ENCODE peak calls at places on chromosomes 13 and 19, in eight cellular contexts. A is cardiac muscle cell, V is keratinocyte, W is PC-9, Q is uterus, P is left ventricle myocardium inferior, O is ovary, H is fibroblast of lung. S is an unnamed sample. For H3K9me3, the result is how much of the 10 kb centered on the place peaks cover.

GRCh38 chr19:19626516-19627441 is 1.2 kb downstream of the LPAR2 start:
- DNase-seq in A (no peak), V (no peak), W (no peak), Q (no peak), P (no peak), O (no peak), H (no peak), S (no peak)

GRCh38 chr19:1674293-1674679 is 21.9 kb upstream of the TCF3 start:
- DNase-seq in A (no peak), V (no peak), W (no peak), Q (no peak), P (no peak), O (no peak), H (no peak), S (no peak)

GRCh38 chr13:50797081-50797480 is 46.4 kb downstream of the DLEU7 start:
- DNase-seq in A (no peak), V (no peak), W (no peak), Q (no peak), P (no peak), O (no peak), H (no peak), S (no peak)

GRCh38 chr19:6056801-6057650 is 53.3 kb downstream of the RFX2 start:
- DNase-seq in A (no peak), V (peak), W (peak), Q (peak), P (peak), O (peak), H (peak), S (no peak)

GRCh38 chr19:19964416-19964815 is 63.7 kb downstream of the ZNF93 start:
- DNase-seq in A (no peak), V (no peak), W (no peak), Q (no peak), P (no peak), O (no peak), H (no peak), S (no peak)

GRCh38 chr19:31139871-31140505 is 209.2 kb downstream of the TSHZ3 start:
- DNase-seq in A (no peak), V (no peak), W (no peak), Q (no peak), P (no peak), O (no peak), H (peak), S (no peak)

GRCh38 chr19:50494186-50495019 is 16.6 kb downstream of the JOSD2 start:
- DNase-seq in A (peak), V (no peak), W (no peak), Q (no peak), P (no peak), O (no peak), H (no peak), S (no peak)

GRCh38 chr19:8887364-8887763 is 55.2 kb downstream of the MBD3L1 start:
- DNase-seq in A (no peak), V (no peak), W (no peak), Q (no peak), P (no peak), O (no peak), H (no peak), S (no peak)

GRCh38 chr13:53562419-53562818 is 533.8 kb downstream of the OLFM4 start:
- DNase-seq in A (no peak), V (no peak), W (no peak), Q (no peak), P (no peak), O (no peak), H (no peak), S (no peak)

GRCh38 chr19:16897572-16898056 is 8.8 kb downstream of the F2RL3 start:
- DNase-seq in A (no peak), V (no peak), W (no peak), Q (peak), P (no peak), O (no peak), H (no peak), S (no peak)

GRCh38 chr19:55340144-55340783 is 588 bp downstream of the KMT5C start:
- DNase-seq in A (peak), V (no peak), W (no peak), Q (no peak), P (no peak), O (no peak), H (no peak), S (no peak)

GRCh38 chr13:28819748-28820098 is 416 bp upstream of the MTUS2 start:
- DNase-seq in A (peak), V (no peak), W (no peak), Q (no peak), P (peak), O (no peak), H (peak), S (no peak)

GRCh38 chr13:77026255-77026782 is 640 bp downstream of the FBXL3 start:
- DNase-seq in A (peak), V (no peak), W (peak), Q (peak), P (peak), O (peak), H (peak), S (peak)

GRCh38 chr19:39845621-39846175 is 481 bp downstream of the FBL start:
- DNase-seq in A (peak), V (no peak), W (no peak), Q (no peak), P (no peak), O (peak), H (no peak), S (no peak)

GRCh38 chr19:28618504-28618903 is 594.4 kb downstream of the UQCRFS1 start:
- DNase-seq in A (no peak), V (no peak), W (no peak), Q (no peak), P (no peak), O (no peak), H (no peak), S (no peak)

GRCh38 chr19:28422046-28422445 is 790.9 kb downstream of the UQCRFS1 start:
- DNase-seq in A (no peak), V (no peak), W (no peak), Q (no peak), P (no peak), O (no peak), H (no peak), S (no peak)

GRCh38 chr13:25752957-25753540 is 298.8 kb downstream of the SHISA2 start:
- DNase-seq in A (no peak), V (no peak), W (no peak), Q (peak), P (peak), O (peak), H (peak), S (no peak)

GRCh38 chr19:16944626-16945363 is 56.0 kb downstream of the F2RL3 start:
- DNase-seq in A (peak), V (no peak), W (no peak), Q (no peak), P (no peak), O (no peak), H (no peak), S (no peak)

GRCh38 chr13:59424661-59425060 is 739.1 kb downstream of the DIAPH3 start:
- DNase-seq in A (no peak), V (no peak), W (no peak), Q (no peak), P (no peak), O (no peak), H (peak), S (no peak)

GRCh38 chr13:103349664-103350063 is 283.4 kb upstream of the SLC10A2 start:
- DNase-seq in A (peak), V (no peak), W (no peak), Q (no peak), P (no peak), O (no peak), H (no peak), S (no peak)

GRCh38 chr13:110815471-110816204 is 99.2 kb downstream of the ANKRD10 start:
- DNase-seq in A (no peak), V (no peak), W (peak), Q (no peak), P (no peak), O (no peak), H (no peak), S (no peak)

GRCh38 chr13:30928971-30929370 is 3.5 kb upstream of the TEX26 start:
- DNase-seq in A (no peak), V (no peak), W (no peak), Q (no peak), P (no peak), O (no peak), H (no peak), S (no peak)

GRCh38 chr19:56842421-56842820 is 1.9 kb upstream of the PEG3 start:
- DNase-seq in A (no peak), V (no peak), W (no peak), Q (no peak), P (no peak), O (no peak), H (no peak), S (no peak)
- H3K9me3 ChIP-seq in A (under half), V (under half), W (under half), Q (under half), P (under half), O (under half), H (under half), S (under half)

GRCh38 chr19:56405062-56405461 is 930 bp downstream of the ZNF583 start:
- DNase-seq in A (no peak), V (no peak), W (no peak), Q (no peak), P (no peak), O (no peak), H (no peak), S (no peak)
- H3K9me3 ChIP-seq in A (under half), V (under half), W (half or more), Q (under half), P (half or more), O (under half), H (under half), S (under half)

GRCh38 chr19:58000677-58001076 is 1.9 kb downstream of the ZNF606 start:
- DNase-seq in A (no peak), V (no peak), W (no peak), Q (no peak), P (no peak), O (no peak), H (no peak), S (no peak)

GRCh38 chr19:58001895-58002369 is 688 bp downstream of the ZNF606 start:
- DNase-seq in A (peak), V (no peak), W (no peak), Q (no peak), P (no peak), O (no peak), H (peak), S (no peak)

GRCh38 chr19:58002384-58003152 is at the start of gene ZNF606:
- DNase-seq in A (peak), V (no peak), W (peak), Q (peak), P (peak), O (peak), H (peak), S (peak)

GRCh38 chr19:58007285-58007684 is 4.7 kb upstream of the ZNF606 start:
- DNase-seq in A (peak), V (no peak), W (no peak), Q (no peak), P (no peak), O (no peak), H (no peak), S (no peak)

DNA sequence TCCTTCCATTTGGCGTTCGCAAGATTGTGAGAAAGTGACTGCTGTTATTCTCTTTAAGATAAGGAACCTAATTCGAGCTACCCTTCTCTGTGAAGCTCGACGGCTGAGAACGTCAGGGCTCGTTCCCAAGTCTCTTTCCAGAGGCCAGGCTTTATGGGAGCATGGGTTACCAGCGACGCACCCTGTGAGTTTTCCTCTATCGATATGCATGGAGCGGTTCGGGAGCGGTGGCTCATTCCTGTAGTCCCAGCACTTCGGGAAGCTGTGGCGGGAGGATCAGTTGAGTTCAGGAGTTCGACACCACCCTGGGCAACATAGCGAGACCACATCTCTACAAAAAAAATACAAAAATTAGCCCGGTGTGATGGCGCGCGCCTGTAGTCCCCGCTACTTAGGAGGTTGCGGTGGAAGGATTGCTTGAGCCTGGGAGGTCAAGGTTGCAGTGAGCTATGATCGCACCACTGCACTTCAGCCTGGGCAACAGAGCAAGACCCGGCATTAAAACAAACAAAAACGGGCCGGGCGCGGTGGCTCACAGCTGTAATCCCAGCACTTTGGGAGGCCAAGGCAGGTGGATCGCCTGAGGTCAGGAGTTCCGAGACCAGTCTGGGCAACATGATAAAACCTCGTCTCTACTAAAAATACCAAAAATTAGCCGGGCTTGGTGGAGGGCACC is 671 bp upstream of the ZNF606 start:
- DNase-seq in A (peak), V (no peak), W (no peak), Q (no peak), P (no peak), O (peak), H (peak), S (no peak)
- H3K9me3 ChIP-seq in A (under half), V (under half), W (under half), Q (under half), P (half or more), O (under half), H (under half), S (half or more)

DNA sequence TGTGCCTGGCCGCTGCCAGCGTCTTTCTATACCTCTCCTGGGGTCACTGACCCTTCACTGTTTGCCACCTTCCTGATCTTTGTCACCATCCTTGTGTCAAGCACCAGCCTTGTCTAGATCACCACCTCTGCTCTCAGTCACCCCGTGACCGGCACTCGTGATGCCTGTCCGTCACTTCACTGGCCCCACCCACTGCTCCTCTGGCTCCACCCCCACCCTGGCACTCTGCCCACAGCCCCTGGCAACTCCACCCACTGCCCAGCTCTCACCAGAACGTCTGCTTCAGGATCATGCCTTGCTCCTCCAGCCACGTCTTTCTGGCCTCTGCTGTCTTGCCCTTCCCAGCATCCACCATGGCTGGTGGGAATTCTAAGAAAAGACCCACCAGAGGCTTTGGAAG is 24.8 kb upstream of the PLA2G4C start:
- DNase-seq in A (no peak), V (no peak), W (peak), Q (no peak), P (no peak), O (no peak), H (no peak), S (no peak)
- H3K9me3 ChIP-seq in A (under half), V (under half), W (under half), Q (under half), P (under half), O (under half), H (under half), S (under half)